ENCODE peak calls at places on chromosomes 12 and 14, in ten cellular contexts. T is H1, K is ovary, Q is uterus, Y is body of pancreas, H is esophagus muscularis mucosa, N is stomach, S is adrenal gland, W is IMR-90, G is breast epithelium. J is an unnamed sample. For H3K36me3 and H3K4me1, the result is how much of the 10 kb centered on the place peaks cover.

GRCh38 chr12:85441740-85442139 is 161.7 kb downstream of the ALX1 start:
- DNase-seq in S (no peak), Y (no peak), G (no peak), K (no peak), N (no peak), T (no peak), Q (no peak), H (no peak), W (peak), J (no peak)

GRCh38 chr12:28963554-28963953 is 185.5 kb upstream of the FAR2 start:
- DNase-seq in T (no peak), K (no peak), N (no peak), G (no peak), H (no peak), Q (no peak), W (peak), S (no peak), Y (no peak), J (no peak)

GRCh38 chr12:56954057-56954577 is 3.3 kb downstream of the RDH16 start:
- DNase-seq in N (no peak), T (no peak), S (no peak), G (no peak), H (peak), W (no peak), Q (no peak), K (no peak), Y (no peak), J (no peak)

GRCh38 chr12:43113616-43114015 is 438.4 kb downstream of the ADAMTS20 start:
- DNase-seq in G (no peak), W (no peak), K (no peak), S (no peak), Y (no peak), Q (no peak), H (no peak), N (no peak), T (no peak), J (no peak)

GRCh38 chr12:52524898-52525591 is 4.9 kb upstream of the KRT5 start:
- DNase-seq in G (no peak), Q (no peak), S (no peak), H (peak), W (no peak), N (no peak), K (no peak), T (peak), Y (peak), J (no peak)

GRCh38 chr12:39459027-39459434 is 16.1 kb upstream of the KIF21A start:
- DNase-seq in Y (no peak), K (no peak), G (no peak), N (no peak), H (no peak), T (no peak), Q (no peak), S (no peak), W (no peak), J (no peak)

GRCh38 chr12:113049976-113050742 is 6.4 kb upstream of the DTX1 start:
- DNase-seq in T (peak), H (no peak), W (no peak), S (no peak), Y (no peak), Q (no peak), G (no peak), K (no peak), N (no peak), J (no peak)

GRCh38 chr14:33676135-33676566 is 274.7 kb downstream of the EGLN3 start:
- DNase-seq in W (no peak), G (no peak), N (no peak), S (no peak), Y (peak), Q (no peak), T (peak), H (no peak), K (no peak), J (no peak)

GRCh38 chr12:11969437-11970154 is 101.1 kb upstream of the BCL2L14 start:
- DNase-seq in T (no peak), N (no peak), Y (no peak), W (no peak), S (no peak), K (no peak), Q (no peak), G (no peak), H (no peak), J (no peak)

GRCh38 chr12:100044266-100044665 is 59.5 kb upstream of the ANKS1B start:
- DNase-seq in K (no peak), H (no peak), G (no peak), Y (no peak), W (no peak), Q (no peak), N (no peak), T (no peak), S (no peak), J (no peak)

GRCh38 chr14:100278702-100279101 is 27.5 kb downstream of the SLC25A29 start:
- DNase-seq in H (no peak), Q (no peak), G (no peak), T (no peak), N (no peak), W (peak), K (no peak), Y (no peak), S (no peak), J (no peak)

GRCh38 chr12:95551305-95551704 is at the start of gene USP44:
- DNase-seq in S (no peak), N (no peak), W (no peak), T (peak), K (no peak), H (no peak), G (no peak), Q (no peak), Y (no peak), J (no peak)

GRCh38 chr12:95224202-95225170 is 6.9 kb downstream of the VEZT start:
- DNase-seq in H (no peak), Q (no peak), K (no peak), Y (no peak), S (no peak), T (no peak), G (no peak), N (no peak), W (peak), J (no peak)

GRCh38 chr12:46135750-46136149 is 133.1 kb downstream of the SLC38A1 start:
- DNase-seq in Q (no peak), G (no peak), T (no peak), N (no peak), K (no peak), Y (no peak), S (no peak), W (no peak), H (no peak), J (no peak)

GRCh38 chr14:22836301-22837058 is at the start of gene MMP14:
- DNase-seq in T (peak), G (no peak), W (peak), H (peak), Y (peak), S (peak), K (peak), N (peak), Q (peak), J (no peak)

GRCh38 chr14:32925439-32925838 is 13.2 kb upstream of the NPAS3 start:
- DNase-seq in H (no peak), Q (no peak), S (no peak), T (no peak), G (no peak), K (no peak), W (no peak), N (no peak), Y (no peak), J (no peak)

GRCh38 chr12:87491089-87491488 is 538.1 kb downstream of the C12orf50 start:
- DNase-seq in T (no peak), Q (no peak), W (no peak), K (no peak), Y (no peak), G (no peak), S (no peak), H (no peak), N (no peak), J (no peak)

GRCh38 chr12:12563529-12563928 is 866 bp upstream of the DUSP16 start:
- DNase-seq in G (no peak), Y (no peak), K (peak), S (peak), H (no peak), Q (peak), N (no peak), W (peak), T (no peak), J (no peak)

GRCh38 chr12:76113800-76114757 is 29.6 kb upstream of the NAP1L1 start:
- DNase-seq in T (no peak), Y (no peak), H (peak), Q (no peak), K (no peak), S (no peak), W (peak), G (no peak), N (no peak), J (no peak)

GRCh38 chr14:90294872-90295271 is 36.9 kb downstream of the NRDE2 start:
- DNase-seq in Q (no peak), Y (no peak), N (no peak), S (no peak), H (no peak), G (no peak), W (no peak), K (no peak), T (no peak), J (no peak)
- H3K36me3 ChIP-seq in Q (under half), Y (under half), N (half or more), S (under half), H (under half), G (under half), W (under half), K (under half), T (under half), J (under half)

GRCh38 chr12:47773062-47773857 is at the start of gene SLC48A1:
- DNase-seq in N (peak), H (no peak), Y (peak), K (peak), W (peak), S (peak), G (peak), Q (peak), T (peak), J (no peak)
- TF ChIP-seq POLR2A in N (no peak), H (peak), Y (peak), K (peak), W (no peak), S (peak), G (no peak), Q (no peak), T (no peak), J (peak)

GRCh38 chr12:93381183-93381975 is 3.7 kb downstream of the NUDT4 start:
- DNase-seq in K (no peak), N (no peak), Q (no peak), S (no peak), W (no peak), H (no peak), T (no peak), G (no peak), Y (no peak), J (no peak)

GRCh38 chr12:93378373-93379310 is 917 bp downstream of the NUDT4 start:
- DNase-seq in G (no peak), Q (peak), N (peak), T (peak), S (peak), H (peak), K (peak), W (peak), Y (peak), J (no peak)

GRCh38 chr12:93379432-93380308 is 1.9 kb downstream of the NUDT4 start:
- DNase-seq in T (no peak), N (no peak), Y (no peak), K (no peak), S (no peak), Q (no peak), H (no peak), W (peak), G (no peak), J (no peak)

GRCh38 chr12:93377252-93377542 is 528 bp upstream of the NUDT4 start:
- DNase-seq in Q (no peak), G (no peak), S (no peak), W (no peak), K (no peak), H (no peak), Y (no peak), T (no peak), N (no peak), J (no peak)

GRCh38 chr12:93380480-93381121 is 2.9 kb downstream of the NUDT4 start:
- DNase-seq in G (no peak), W (peak), K (no peak), H (no peak), Q (no peak), T (no peak), S (no peak), Y (no peak), N (no peak), J (no peak)
- H3K4me1 ChIP-seq in G (under half), W (under half), K (under half), H (half or more), Q (under half), T (under half), S (half or more), Y (half or more), N (half or more), J (under half)

GRCh38 chr12:71441350-71441748 is 1.8 kb downstream of the LGR5 start:
- DNase-seq in N (no peak), T (no peak), G (no peak), S (no peak), Y (no peak), Q (no peak), H (no peak), K (no peak), W (no peak), J (no peak)
- H3K36me3 ChIP-seq in N (under half), T (under half), G (under half), S (under half), Y (under half), Q (under half), H (under half), K (under half), W (under half), J (under half)

DNA sequence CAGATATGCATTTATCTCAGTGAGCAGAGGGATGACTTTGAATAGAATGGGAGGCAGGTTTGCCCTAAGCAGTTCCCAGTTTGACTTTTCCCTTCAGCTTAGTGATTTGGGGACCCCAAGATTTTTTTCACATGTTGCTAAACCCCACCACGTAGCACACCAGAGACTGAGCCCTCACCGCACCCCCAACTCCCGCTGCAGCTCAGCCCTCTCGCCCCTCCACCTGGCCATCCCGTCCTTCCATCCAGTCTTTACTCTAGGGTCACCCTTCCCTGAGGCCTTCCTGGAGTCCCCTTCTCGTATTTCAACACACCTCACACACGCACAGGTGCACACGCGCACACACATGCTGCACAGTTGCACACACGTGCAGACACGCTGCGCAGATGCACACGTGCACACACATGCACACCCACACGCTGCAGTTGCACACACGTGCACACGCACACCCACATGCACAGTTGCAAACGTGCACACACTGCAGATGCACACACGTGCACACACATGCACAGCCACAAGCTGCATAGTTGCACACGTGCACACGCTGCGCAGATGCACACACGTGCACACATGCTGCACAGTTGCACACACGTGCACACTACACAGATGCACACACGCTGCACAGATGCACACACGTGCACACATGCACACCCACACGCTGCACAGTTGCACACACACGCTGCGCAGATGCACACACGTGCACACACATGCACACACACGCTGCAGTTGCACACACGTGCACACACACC is 30.0 kb downstream of the HSP90AA1 start:
- DNase-seq in Q (no peak), G (no peak), S (no peak), T (no peak), W (no peak), N (no peak), H (no peak), K (no peak), Y (no peak), J (no peak)
- TF ChIP-seq POLR2A in Q (no peak), G (no peak), S (no peak), T (no peak), W (no peak), N (no peak), H (no peak), K (no peak), Y (no peak), J (no peak)

GRCh38 chr12:19757317-19757877 is 318.1 kb downstream of the AEBP2 start:
- DNase-seq in T (no peak), Y (no peak), G (no peak), N (no peak), W (peak), K (no peak), H (no peak), S (no peak), Q (no peak), J (no peak)

GRCh38 chr12:19764408-19764807 is 325.1 kb downstream of the AEBP2 start:
- DNase-seq in W (peak), Q (no peak), K (no peak), S (no peak), N (no peak), Y (no peak), T (no peak), G (no peak), H (no peak), J (no peak)

GRCh38 chr12:19759229-19759628 is 319.9 kb downstream of the AEBP2 start:
- DNase-seq in Y (no peak), W (peak), S (no peak), G (no peak), H (no peak), Q (no peak), T (no peak), N (no peak), K (no peak), J (no peak)

GRCh38 chr12:19760611-19761010 is 321.3 kb downstream of the AEBP2 start:
- DNase-seq in H (no peak), K (no peak), N (no peak), W (no peak), Q (no peak), G (no peak), T (no peak), S (no peak), Y (no peak), J (no peak)

GRCh38 chr12:19761465-19761864 is 322.2 kb downstream of the AEBP2 start:
- DNase-seq in Y (no peak), S (no peak), K (no peak), W (no peak), G (no peak), H (no peak), Q (no peak), T (no peak), N (no peak), J (no peak)
- H3K4me1 ChIP-seq in Y (under half), S (under half), K (under half), W (under half), G (under half), H (under half), Q (under half), T (under half), N (under half), J (under half)

J was measured in esophagus squamous epithelium.